ENCODE peak calls at places on chromosomes 4 and X, in seven cellular contexts. V is Panc1; D is dermis blood vessel endothelial cell; B is NCI-H2029; O is stimulated activated CD4-positive, alpha-beta T cell treated with anti-CD3 and anti-CD28 coated beads, Interleukin-4, amount 100 ng/mL, for 48 hours; L is Right ventricle myocardium superior; Y is aorta. A is an unnamed sample.

GRCh38 chr4:132097046-132097445 is 1052.0 kb upstream of the PCDH10 start:
- DNase-seq in Y (no peak), D (no peak), V (no peak), O (no peak), B (no peak), L (no peak), A (no peak)

GRCh38 chrX:107714196-107714811 is 61.3 kb downstream of the TSC22D3 start:
- DNase-seq in V (no peak), L (no peak), O (no peak), B (no peak), D (peak; percentile 17), Y (peak; percentile 75), A (no peak)

GRCh38 chr4:40121515-40121914 is 64.9 kb downstream of the N4BP2 start:
- DNase-seq in D (peak; percentile 94), L (no peak), V (peak; percentile 56), B (no peak), O (no peak), Y (no peak), A (no peak)

GRCh38 chr4:27629532-27630225 is 769.0 kb downstream of the STIM2 start:
- DNase-seq in V (no peak), O (no peak), D (no peak), Y (no peak), L (no peak), B (no peak), A (no peak)

GRCh38 chr4:51884606-51885005 is 41.7 kb downstream of the DCUN1D4 start:
- DNase-seq in D (no peak), Y (no peak), L (no peak), V (no peak), B (no peak), O (no peak), A (no peak)

GRCh38 chrX:9355739-9356138 is 109.1 kb upstream of the TBL1X start:
- DNase-seq in V (no peak), L (no peak), O (no peak), Y (no peak), D (peak; percentile 9), B (no peak), A (no peak)

GRCh38 chr4:6172093-6172926 is 28.0 kb downstream of the JAKMIP1 start:
- DNase-seq in O (no peak), V (no peak), B (no peak), L (no peak), D (no peak), Y (peak; percentile 51), A (no peak)

GRCh38 chr4:183757105-183757504 is 98.0 kb downstream of the TRAPPC11 start:
- DNase-seq in V (no peak), L (no peak), Y (no peak), B (no peak), D (no peak), O (no peak), A (peak; percentile 59)

GRCh38 chrX:118528089-118528753 is 32.6 kb downstream of the DOCK11 start:
- DNase-seq in Y (no peak), L (no peak), O (peak; percentile 33), B (no peak), V (no peak), D (no peak), A (no peak)

GRCh38 chr4:165874799-165875371 is 1.8 kb downstream of the TLL1 start:
- DNase-seq in D (peak; percentile 58), V (no peak), B (no peak), L (peak; percentile 54), Y (peak; percentile 76), O (no peak), A (no peak)

GRCh38 chr4:183443609-183444148 is 757 bp upstream of the CDKN2AIP start:
- DNase-seq in D (peak; percentile 72), Y (no peak), O (peak; percentile 28), V (no peak), L (no peak), B (no peak), A (peak; percentile 42)

GRCh38 chrX:155148724-155149537 is 67.3 kb upstream of the VBP1 start:
- DNase-seq in B (no peak), O (peak; percentile 18), L (no peak), D (peak; percentile 46), V (no peak), Y (no peak), A (no peak)

GRCh38 chr4:124610214-124610613 is 102.3 kb downstream of the ANKRD50 start:
- DNase-seq in L (no peak), V (no peak), B (no peak), D (no peak), O (no peak), Y (no peak), A (no peak)

GRCh38 chr4:125357675-125358074 is 42.9 kb downstream of the FAT4 start:
- DNase-seq in D (no peak), B (no peak), O (no peak), Y (no peak), L (no peak), V (no peak), A (no peak)

GRCh38 chr4:156933633-156934258 is 37.9 kb downstream of the PDGFC start:
- DNase-seq in B (no peak), O (no peak), L (no peak), V (no peak), Y (no peak), D (peak; percentile 3), A (no peak)

GRCh38 chr4:106569151-106570029 is 200.8 kb upstream of the GIMD1 start:
- DNase-seq in Y (no peak), V (no peak), B (no peak), L (no peak), D (no peak), O (no peak), A (no peak)

GRCh38 chr4:41183021-41183553 is 31.3 kb downstream of the APBB2 start:
- DNase-seq in B (no peak), O (no peak), Y (no peak), L (no peak), D (no peak), V (no peak), A (no peak)

GRCh38 chr4:152187693-152188092 is 348.2 kb downstream of the FBXW7 start:
- DNase-seq in V (no peak), B (no peak), Y (no peak), O (no peak), L (no peak), D (no peak), A (no peak)

GRCh38 chrX:15946783-15947550 is 92.4 kb upstream of the AP1S2 start:
- DNase-seq in L (no peak), D (no peak), V (no peak), Y (no peak), B (no peak), O (no peak), A (no peak)

GRCh38 chrX:153845195-153845594 is 14.9 kb upstream of the PDZD4 start:
- DNase-seq in B (no peak), O (no peak), V (no peak), D (no peak), L (no peak), Y (no peak), A (no peak)

GRCh38 chr4:111136438-111136837 is 513.6 kb upstream of the PITX2 start:
- DNase-seq in D (no peak), B (no peak), V (no peak), L (no peak), Y (no peak), O (no peak), A (no peak)

GRCh38 chr4:16083217-16084191 is at the start of gene PROM1:
- DNase-seq in O (no peak), B (peak; percentile 50), V (no peak), L (no peak), Y (peak; percentile 77), D (no peak), A (peak; percentile 7)

GRCh38 chr4:112315446-112315845 is 18.3 kb downstream of the ALPK1 start:
- DNase-seq in Y (no peak), V (no peak), D (peak; percentile 28), B (no peak), O (no peak), L (no peak), A (no peak)

GRCh38 chrX:96538104-96538725 is 146.4 kb upstream of the DIAPH2 start:
- DNase-seq in D (no peak), V (no peak), L (no peak), B (no peak), O (no peak), Y (no peak), A (no peak)

GRCh38 chr4:83138979-83139378 is 24.4 kb upstream of the PLAC8 start:
- DNase-seq in O (no peak), D (no peak), V (no peak), Y (no peak), L (no peak), B (no peak), A (no peak)

GRCh38 chr4:69910016-69910782 is 20.7 kb upstream of the CSN1S1 start:
- DNase-seq in D (no peak), L (no peak), O (no peak), V (no peak), Y (no peak), B (no peak), A (no peak)

GRCh38 chrX:119654112-119654531 is 38.8 kb downstream of the SEPTIN6 start:
- DNase-seq in O (no peak), V (no peak), Y (no peak), B (no peak), D (no peak), L (peak; percentile 57), A (no peak)

GRCh38 chr4:111631157-111631999 is 513.9 kb upstream of the FAM241A start:
- DNase-seq in D (peak; percentile 45), L (no peak), B (no peak), O (no peak), V (no peak), Y (no peak), A (no peak)